ENCODE peak calls at places on chromosome 10, in four cellular contexts. S, E, B and H are unnamed samples.

GRCh38 chr10:16752099-16752498 is 65.1 kb downstream of the RSU1 start:
- DNase-seq in S (no peak), E (no peak), B (no peak), H (no peak)

GRCh38 chr10:28991738-28992270 is 297.1 kb upstream of the LYZL1 start:
- DNase-seq in S (peak; percentile 79), E (peak; percentile 83), B (peak; percentile 50), H (peak; percentile 79)

GRCh38 chr10:80202934-80203834 is 2.2 kb downstream of the ANXA11 start:
- DNase-seq in S (peak; percentile 94), E (no peak), B (peak; percentile 77), H (peak; percentile 43)

GRCh38 chr10:121032460-121032859 is 181.3 kb downstream of the WDR11 start:
- DNase-seq in S (no peak), E (no peak), B (no peak), H (no peak)

GRCh38 chr10:132418520-132419416 is 21.8 kb downstream of the PWWP2B start:
- DNase-seq in S (peak; percentile 17), E (no peak), B (no peak), H (peak; percentile 83)

GRCh38 chr10:71221586-71222202 is 9.3 kb downstream of the UNC5B start:
- DNase-seq in S (no peak), E (no peak), B (no peak), H (no peak)

GRCh38 chr10:15427836-15428414 is 56.8 kb upstream of the FAM171A1 start:
- DNase-seq in S (peak; percentile 67), E (no peak), B (peak; percentile 41), H (no peak)

GRCh38 chr10:24446739-24447138 is 237.8 kb downstream of the KIAA1217 start:
- DNase-seq in S (peak; percentile 16), E (no peak), B (no peak), H (no peak)

DNA sequence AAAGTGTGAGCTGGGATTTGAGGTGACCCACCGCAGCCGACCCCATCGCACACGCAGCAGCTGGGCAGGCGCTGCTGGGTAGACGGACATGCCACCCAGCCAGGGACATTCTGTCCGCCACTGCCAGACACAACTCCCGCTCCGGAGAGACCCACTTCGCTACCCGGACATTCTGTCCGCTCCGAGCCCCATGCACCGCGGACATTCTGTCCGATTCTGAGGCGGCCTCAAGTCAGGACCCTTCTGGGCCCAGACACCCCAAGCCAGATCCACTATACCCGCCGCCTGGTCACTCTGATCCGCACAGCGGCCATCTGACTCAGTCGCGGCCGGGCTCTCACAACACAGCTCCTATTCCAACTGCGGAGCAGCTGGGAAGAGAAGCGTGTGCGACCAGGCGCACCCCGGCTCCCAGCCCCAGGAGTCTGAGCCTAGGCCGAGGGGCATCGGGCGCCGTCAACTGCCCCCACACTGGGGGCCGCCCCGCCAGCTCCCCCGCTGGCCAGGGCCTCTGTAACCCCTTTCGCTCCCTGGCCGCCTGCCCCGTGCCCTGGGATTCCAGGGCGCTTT is 760 bp downstream of the PITX3 start:
- DNase-seq in S (no peak), E (no peak), B (no peak), H (peak; percentile 26)
- TF ChIP-seq ATF2 in S (no peak), E (no peak), B (no peak), H (no peak)

GRCh38 chr10:67861750-67862460 is 22.6 kb upstream of the SIRT1 start:
- DNase-seq in S (no peak), E (peak; percentile 67), B (no peak), H (peak; percentile 38)
- TF ChIP-seq ATF2 in S (no peak), E (peak; percentile 56), B (no peak), H (no peak)

GRCh38 chr10:93403152-93403551 is 79.0 kb downstream of the MYOF start:
- DNase-seq in S (no peak), E (no peak), B (no peak), H (no peak)

GRCh38 chr10:93406367-93407145 is 75.6 kb downstream of the MYOF start:
- DNase-seq in S (no peak), E (no peak), B (no peak), H (no peak)

GRCh38 chr10:93402192-93402591 is 79.9 kb downstream of the MYOF start:
- DNase-seq in S (peak; percentile 1), E (no peak), B (no peak), H (no peak)

GRCh38 chr10:93408788-93409187 is 73.3 kb downstream of the MYOF start:
- DNase-seq in S (no peak), E (no peak), B (peak; percentile 10), H (no peak)

DNA sequence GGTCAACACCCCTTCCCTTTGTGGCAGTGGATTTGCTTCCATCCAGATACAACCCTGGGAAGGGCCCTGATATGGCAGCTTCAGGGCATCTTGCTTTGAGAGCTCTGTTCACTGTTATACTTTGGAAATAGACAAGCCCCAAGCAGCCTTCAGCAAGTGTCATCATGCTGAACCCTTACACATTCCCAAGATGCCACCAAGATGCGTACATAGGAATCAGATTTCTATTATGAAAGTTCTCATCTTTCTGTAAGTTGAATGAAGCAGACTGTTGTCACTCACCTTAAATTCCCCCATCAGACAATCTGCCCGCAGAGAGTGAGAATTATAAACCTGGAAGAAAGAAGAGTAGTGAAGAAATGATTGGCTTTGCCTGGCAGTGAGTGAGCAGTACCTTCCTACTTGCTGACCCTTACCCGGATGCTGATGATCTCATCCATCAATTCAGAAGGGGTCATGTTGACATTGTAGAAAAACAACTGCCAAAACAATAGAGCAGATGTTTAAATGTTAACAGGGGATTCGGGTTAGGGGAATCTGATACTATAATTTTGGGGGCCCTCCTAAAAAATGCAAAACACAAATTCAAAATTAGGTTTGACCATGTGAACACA is 78.3 kb downstream of the MYOF start:
- DNase-seq in S (no peak), E (no peak), B (no peak), H (no peak)
- TF ChIP-seq ATF2 in S (no peak), E (no peak), B (no peak), H (no peak)

GRCh38 chr10:125203186-125203800 is 42.9 kb upstream of the CTBP2 start:
- DNase-seq in S (no peak), E (no peak), B (no peak), H (no peak)

GRCh38 chr10:125201108-125201524 is 40.8 kb upstream of the CTBP2 start:
- DNase-seq in S (no peak), E (no peak), B (no peak), H (no peak)

GRCh38 chr10:125200396-125200795 is 40.0 kb upstream of the CTBP2 start:
- DNase-seq in S (no peak), E (no peak), B (no peak), H (no peak)

GRCh38 chr10:125204400-125204799 is 44.0 kb upstream of the CTBP2 start:
- DNase-seq in S (no peak), E (no peak), B (no peak), H (no peak)

GRCh38 chr10:125201791-125202622 is 41.6 kb upstream of the CTBP2 start:
- DNase-seq in S (no peak), E (no peak), B (no peak), H (no peak)
- TF ChIP-seq ATF2 in S (no peak), E (no peak), B (no peak), H (no peak)

DNA sequence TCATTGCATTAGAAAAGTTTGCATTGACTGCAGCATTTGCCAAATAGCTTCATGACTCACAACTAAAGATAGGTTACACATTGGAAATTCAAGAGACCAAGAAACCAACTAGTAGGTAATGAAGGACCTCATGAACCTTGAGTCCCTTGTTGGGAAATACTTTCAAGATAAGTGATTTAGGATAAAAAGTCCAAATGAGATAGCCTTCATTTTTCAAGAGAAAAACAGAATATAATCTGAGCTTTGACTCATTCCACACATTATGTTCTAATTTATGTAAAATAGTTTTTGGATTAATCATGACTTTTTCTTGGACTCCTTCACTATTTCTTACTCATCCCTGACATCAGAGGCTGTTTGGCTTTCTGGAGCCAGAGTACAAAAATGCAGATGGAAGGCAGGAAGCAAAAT is 13.1 kb upstream of the LIPF start:
- DNase-seq in S (no peak), E (no peak), B (no peak), H (no peak)
- TF ChIP-seq ATF2 in S (no peak), E (no peak), B (no peak), H (no peak)

GRCh38 chr10:92880233-92880861 is 32.0 kb downstream of the EXOC6 start:
- DNase-seq in S (peak; percentile 47), E (no peak), B (peak; percentile 54), H (no peak)
- TF ChIP-seq ATF2 in S (no peak), E (no peak), B (no peak), H (no peak)

DNA sequence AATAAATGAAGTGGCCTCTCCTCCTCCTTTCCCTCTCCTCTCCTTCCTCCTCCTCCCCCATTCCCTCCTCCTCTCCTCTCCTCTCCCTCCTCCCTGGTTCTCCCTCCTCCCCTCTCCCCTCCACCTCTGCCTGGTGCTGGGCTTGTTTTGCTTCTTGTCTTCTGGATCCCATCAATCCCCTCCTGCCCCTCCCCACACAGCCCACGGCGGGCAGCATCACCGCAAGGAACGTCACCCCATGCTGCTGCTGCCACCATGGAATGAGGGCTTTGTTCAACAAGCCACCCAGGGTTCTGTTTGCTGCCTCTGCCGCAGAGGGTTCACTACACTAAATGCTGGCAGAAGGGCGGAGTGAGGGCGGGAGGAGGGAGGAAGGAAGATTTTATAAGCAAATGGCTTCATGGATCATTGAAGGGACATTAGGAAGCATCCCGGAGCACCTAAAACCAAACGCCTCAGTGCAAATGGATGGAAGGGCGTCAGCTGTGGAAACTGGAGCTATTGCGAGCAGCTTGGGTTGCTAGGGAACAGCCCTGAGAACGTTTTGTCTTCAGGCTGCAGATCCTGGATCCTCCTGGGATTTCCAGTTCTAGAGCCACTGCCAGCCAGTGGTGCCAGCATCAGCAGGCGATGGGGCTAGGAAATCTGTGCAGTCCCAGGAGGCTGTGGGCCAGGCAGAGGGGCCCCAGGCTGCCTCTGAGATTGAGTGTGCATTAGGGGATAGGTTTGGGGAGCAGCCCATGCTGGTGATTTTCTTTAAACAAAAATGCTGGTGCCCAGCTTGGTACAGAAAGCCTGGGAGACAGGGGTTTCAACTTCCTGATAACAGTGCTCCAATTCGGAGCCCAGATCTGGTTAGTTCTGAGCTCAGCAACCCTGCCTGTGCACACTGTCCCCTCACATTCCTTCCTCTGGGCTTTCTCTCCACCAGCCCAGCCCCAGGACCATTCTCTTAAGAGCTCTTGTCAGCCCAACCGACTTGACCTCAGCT is 379.5 kb upstream of the ZMIZ1 start:
- DNase-seq in S (no peak), E (no peak), B (no peak), H (no peak)
- TF ChIP-seq ATF2 in S (no peak), E (no peak), B (no peak), H (no peak)

GRCh38 chr10:97445357-97445721 is 467 bp downstream of the EXOSC1 start:
- DNase-seq in S (no peak), E (no peak), B (no peak), H (no peak)
- TF ChIP-seq ATF2 in S (no peak), E (no peak), B (no peak), H (no peak)

GRCh38 chr10:74643586-74643956 is 182.8 kb upstream of the KAT6B start:
- DNase-seq in S (no peak), E (no peak), B (no peak), H (no peak)

GRCh38 chr10:74642901-74643585 is 183.4 kb upstream of the KAT6B start:
- DNase-seq in S (no peak), E (no peak), B (no peak), H (no peak)

GRCh38 chr10:74637685-74638084 is 188.7 kb upstream of the KAT6B start:
- DNase-seq in S (no peak), E (no peak), B (no peak), H (no peak)

GRCh38 chr10:74641659-74642058 is 184.7 kb upstream of the KAT6B start:
- DNase-seq in S (peak; percentile 45), E (no peak), B (no peak), H (no peak)

GRCh38 chr10:74640134-74640533 is 186.3 kb upstream of the KAT6B start:
- DNase-seq in S (no peak), E (no peak), B (no peak), H (no peak)
- TF ChIP-seq ATF2 in S (no peak), E (no peak), B (no peak), H (no peak)